ENCODE peak calls at places on chromosomes 2 and 18, in ten cellular contexts. U is AG04450; A is NCI-H1092; E is heart left ventricle; Z is activated CD4-positive, alpha-beta T cell treated with anti-CD3 and anti-CD28 coated beads, Interleukin-2, amount 50 U/mL, for 24 hours; V is MCF 10A; J is T-helper 1 cell; Q is HuH-7.5; K is COR-L47; F is EH. N is an unnamed sample.

GRCh38 chr2:133986881-133987793 is 266.7 kb upstream of the MGAT5 start:
- DNase-seq in Q (no peak), A (no peak), J (no peak), F (no peak), U (no peak), K (no peak), Z (no peak), V (no peak), E (no peak), N (peak; percentile 40)

GRCh38 chr2:18915227-18915626 is 325.9 kb upstream of the NT5C1B start:
- DNase-seq in E (no peak), F (no peak), U (no peak), A (no peak), J (no peak), V (no peak), Q (no peak), Z (no peak), K (no peak), N (no peak)

GRCh38 chr18:28095041-28095440 is 81.9 kb downstream of the CDH2 start:
- DNase-seq in Z (no peak), Q (no peak), V (no peak), K (no peak), J (no peak), A (no peak), E (no peak), F (peak; percentile 86), U (no peak), N (peak; percentile 77)

GRCh38 chr18:58576641-58577251 is 52.1 kb downstream of the ALPK2 start:
- DNase-seq in Q (no peak), V (no peak), Z (no peak), U (no peak), K (no peak), F (peak; percentile 68), J (no peak), A (no peak), E (no peak), N (peak; percentile 76)

GRCh38 chr2:59029058-59029457 is 787.9 kb upstream of the FANCL start:
- DNase-seq in Q (no peak), A (no peak), V (no peak), Z (no peak), K (peak; percentile 29), J (no peak), E (no peak), F (no peak), U (no peak), N (no peak)

GRCh38 chr2:124524155-124524910 is 499.2 kb downstream of the CNTNAP5 start:
- DNase-seq in K (no peak), U (no peak), Z (no peak), F (no peak), A (no peak), J (no peak), E (no peak), Q (no peak), V (no peak), N (no peak)

GRCh38 chr2:2320486-2321249 is 10.4 kb downstream of the MYT1L start:
- DNase-seq in Q (no peak), E (no peak), A (no peak), F (no peak), J (no peak), K (peak; percentile 88), V (no peak), Z (no peak), U (no peak), N (no peak)

GRCh38 chr2:33530614-33531344 is 54.3 kb downstream of the RASGRP3 start:
- DNase-seq in Q (no peak), A (no peak), E (no peak), Z (no peak), U (no peak), J (no peak), F (no peak), K (no peak), V (no peak), N (no peak)

GRCh38 chr18:47191956-47192355 is 15.8 kb upstream of the IER3IP1 start:
- DNase-seq in U (no peak), Z (no peak), A (no peak), Q (no peak), F (peak; percentile 18), V (peak; percentile 62), E (no peak), K (no peak), J (no peak), N (peak; percentile 32)

GRCh38 chr18:37395631-37396030 is 170.0 kb downstream of the CELF4 start:
- DNase-seq in A (no peak), V (no peak), K (no peak), Q (no peak), E (no peak), F (no peak), J (no peak), U (no peak), Z (no peak), N (no peak)

GRCh38 chr18:36350211-36350610 is 52.7 kb downstream of the FHOD3 start:
- DNase-seq in Z (no peak), V (no peak), J (no peak), A (no peak), K (no peak), E (peak; percentile 42), Q (no peak), F (peak; percentile 26), U (no peak), N (no peak)

GRCh38 chr2:130341562-130342019 is 1.1 kb upstream of the IMP4 start:
- DNase-seq in F (no peak), V (peak; percentile 33), Z (no peak), A (no peak), Q (no peak), K (peak; percentile 31), U (no peak), J (no peak), E (no peak), N (no peak)

GRCh38 chr2:190250421-190250820 is 69.2 kb downstream of the HIBCH start:
- DNase-seq in V (no peak), J (no peak), Q (no peak), A (no peak), F (no peak), K (no peak), Z (no peak), U (no peak), E (no peak), N (no peak)

GRCh38 chr2:229601396-229601795 is 113.0 kb downstream of the DNER start:
- DNase-seq in Z (no peak), E (no peak), A (no peak), K (no peak), V (no peak), Q (no peak), F (no peak), J (no peak), U (no peak), N (no peak)

GRCh38 chr2:88190808-88191721 is 20.9 kb downstream of the THNSL2 start:
- DNase-seq in V (peak; percentile 67), Z (no peak), J (no peak), Q (peak; percentile 57), F (peak; percentile 44), A (peak; percentile 8), U (no peak), E (no peak), K (peak; percentile 55), N (peak; percentile 23)

GRCh38 chr2:113760400-113760799 is 4.0 kb upstream of the SLC35F5 start:
- DNase-seq in Z (no peak), E (no peak), K (no peak), V (peak; percentile 44), F (peak; percentile 91), A (no peak), J (no peak), U (no peak), Q (no peak), N (peak; percentile 54)

GRCh38 chr18:26159353-26159752 is 25.7 kb downstream of the PSMA8 start:
- DNase-seq in Q (no peak), K (no peak), A (no peak), V (peak; percentile 11), J (no peak), F (no peak), U (no peak), E (no peak), Z (no peak), N (no peak)

GRCh38 chr2:97755491-97755890 is 42.1 kb downstream of the ZAP70 start:
- DNase-seq in U (no peak), K (no peak), Q (no peak), Z (no peak), E (no peak), F (no peak), V (no peak), A (no peak), J (no peak), N (no peak)

GRCh38 chr18:11661430-11661829 is 27.6 kb upstream of the GNAL start:
- DNase-seq in V (peak; percentile 36), U (no peak), Z (no peak), E (no peak), Q (no peak), A (no peak), J (no peak), K (no peak), F (no peak), N (no peak)

GRCh38 chr18:38695559-38696270 is 1130.1 kb upstream of the CELF4 start:
- DNase-seq in F (no peak), U (no peak), Z (no peak), V (peak; percentile 76), E (no peak), A (no peak), Q (no peak), K (no peak), J (no peak), N (no peak)

GRCh38 chr2:29463181-29463900 is 348.1 kb downstream of the CLIP4 start:
- DNase-seq in F (peak; percentile 88), Z (no peak), E (no peak), U (peak; percentile 61), V (peak; percentile 46), Q (no peak), K (no peak), A (no peak), J (no peak), N (peak; percentile 88)

GRCh38 chr18:52348209-52348608 is 8.2 kb downstream of the DCC start:
- DNase-seq in J (no peak), U (no peak), Q (peak; percentile 10), A (no peak), E (no peak), V (peak; percentile 27), F (no peak), Z (no peak), K (no peak), N (no peak)

GRCh38 chr2:73205611-73206010 is 3.2 kb downstream of the NOTO start:
- DNase-seq in A (no peak), Q (no peak), E (no peak), K (no peak), J (no peak), V (no peak), Z (no peak), F (peak; percentile 79), U (no peak), N (no peak)

GRCh38 chr18:49959176-49959575 is 145.8 kb upstream of the ACAA2 start:
- DNase-seq in U (no peak), Z (no peak), V (no peak), Q (no peak), J (no peak), E (no peak), K (no peak), A (no peak), F (no peak), N (no peak)

GRCh38 chr2:109690822-109691541 is 76.8 kb downstream of the SOWAHC start:
- DNase-seq in F (no peak), J (no peak), K (no peak), V (no peak), A (no peak), Q (peak; percentile 57), E (peak; percentile 76), U (no peak), Z (no peak), N (peak; percentile 22)

GRCh38 chr2:133146893-133147292 is 421.4 kb downstream of the NCKAP5 start:
- DNase-seq in A (no peak), Z (no peak), U (no peak), Q (no peak), E (no peak), F (peak; percentile 38), J (no peak), V (no peak), K (no peak), N (peak; percentile 47)

GRCh38 chr18:79405781-79406575 is 10.2 kb downstream of the NFATC1 start:
- DNase-seq in U (no peak), V (no peak), F (no peak), K (no peak), J (peak; percentile 89), Z (peak; percentile 82), E (peak; percentile 74), Q (no peak), A (no peak), N (no peak)

N was measured in IMR-90.